ENCODE peak calls at places on chromosomes 16 and 17, in five cellular contexts. One of them, this sample, is unnamed.

GRCh38 chr17:72479113-72479512 is 358.3 kb downstream of the SOX9 start:
- DNase-seq in SK-N-DZ: no peak
- DNase-seq in SJSA1: no peak
- DNase-seq in HEK293T: peak; percentile 28
- DNase-seq in HuH-7: peak; percentile 56
- DNase-seq in this sample: no peak

GRCh38 chr17:43019418-43019817 is 2.8 kb downstream of the VAT1 start:
- DNase-seq in SK-N-DZ: no peak
- DNase-seq in SJSA1: no peak
- DNase-seq in HEK293T: no peak
- DNase-seq in HuH-7: no peak
- DNase-seq in this sample: no peak

GRCh38 chr16:27781195-27781524 is 231.2 kb downstream of the KATNIP start:
- DNase-seq in SK-N-DZ: no peak
- DNase-seq in SJSA1: no peak
- DNase-seq in HEK293T: no peak
- DNase-seq in HuH-7: no peak
- DNase-seq in this sample: no peak

GRCh38 chr17:15007001-15007400 is 258.1 kb downstream of the PMP22 start:
- DNase-seq in SK-N-DZ: no peak
- DNase-seq in SJSA1: no peak
- DNase-seq in HEK293T: no peak
- DNase-seq in HuH-7: no peak
- DNase-seq in this sample: no peak

GRCh38 chr17:44911133-44912001 is 3.9 kb downstream of the GFAP start:
- DNase-seq in SK-N-DZ: peak; percentile 95
- DNase-seq in SJSA1: no peak
- DNase-seq in HEK293T: peak; percentile 71
- DNase-seq in HuH-7: peak; percentile 94
- DNase-seq in this sample: no peak

GRCh38 chr17:48239603-48239995 is 132.0 kb downstream of the SNX11 start:
- DNase-seq in SK-N-DZ: no peak
- DNase-seq in SJSA1: no peak
- DNase-seq in HEK293T: no peak
- DNase-seq in HuH-7: no peak
- DNase-seq in this sample: no peak

GRCh38 chr16:68384293-68385255 is 63.7 kb downstream of the SMPD3 start:
- DNase-seq in SK-N-DZ: no peak
- DNase-seq in SJSA1: no peak
- DNase-seq in HEK293T: no peak
- DNase-seq in HuH-7: no peak
- DNase-seq in this sample: no peak

GRCh38 chr17:57178839-57179238 is 77.5 kb upstream of the MSI2 start:
- DNase-seq in SK-N-DZ: no peak
- DNase-seq in SJSA1: no peak
- DNase-seq in HEK293T: no peak
- DNase-seq in HuH-7: no peak
- DNase-seq in this sample: no peak

GRCh38 chr16:68800257-68800875 is 43.0 kb upstream of the TANGO6 start:
- DNase-seq in SK-N-DZ: peak; percentile 39
- DNase-seq in SJSA1: peak; percentile 54
- DNase-seq in HEK293T: peak; percentile 80
- DNase-seq in HuH-7: peak; percentile 79
- DNase-seq in this sample: peak; percentile 51

GRCh38 chr16:3488801-3489200 is 6.5 kb downstream of the C16orf90 start:
- DNase-seq in SK-N-DZ: no peak
- DNase-seq in SJSA1: no peak
- DNase-seq in HEK293T: no peak
- DNase-seq in HuH-7: no peak
- DNase-seq in this sample: no peak